ENCODE peak calls at places on chromosome X, in six cellular contexts. X is PC-3; L is lung; Y is neural progenitor cell; H is activated CD8-positive, alpha-beta T cell treated with anti-CD3 and anti-CD28 coated beads for 36 hours; J is sigmoid colon. E is an unnamed sample.
A peak's percentile ranks its signal among the peaks of the same experiment; 100 is the strongest.

GRCh38 chrX:22541926-22542325 is 269.2 kb downstream of the CBLL2 start:
- DNase-seq in X (peak; percentile 53), L (no peak), Y (no peak), H (no peak), J (no peak), E (no peak)

GRCh38 chrX:40253770-40254169 is 156.0 kb upstream of the BCOR start:
- DNase-seq in X (no peak), L (no peak), Y (no peak), H (no peak), J (no peak), E (no peak)

GRCh38 chrX:65508851-65509250 is 25.7 kb downstream of the LAS1L start:
- DNase-seq in X (no peak), L (no peak), Y (no peak), H (no peak), J (no peak), E (no peak)

GRCh38 chrX:14936561-14936960 is 63.3 kb downstream of the MOSPD2 start:
- DNase-seq in X (peak; percentile 69), L (no peak), Y (no peak), H (no peak), J (no peak), E (peak; percentile 65)

GRCh38 chrX:27381419-27381818 is 81.7 kb downstream of the PPP4R3C start:
- DNase-seq in X (no peak), L (no peak), Y (no peak), H (no peak), J (no peak), E (no peak)

GRCh38 chrX:136999021-136999420 is 34.8 kb downstream of the GPR101 start:
- DNase-seq in X (no peak), L (no peak), Y (no peak), H (no peak), J (no peak), E (no peak)

GRCh38 chrX:152845618-152846240 is 14.9 kb downstream of the NSDHL start:
- DNase-seq in X (no peak), L (no peak), Y (no peak), H (no peak), J (no peak), E (no peak)

GRCh38 chrX:40388441-40388840 is 192.3 kb upstream of the ATP6AP2 start:
- DNase-seq in X (peak; percentile 31), L (no peak), Y (no peak), H (no peak), J (no peak), E (no peak)

GRCh38 chrX:67353651-67354370 is 190.0 kb upstream of the AR start:
- DNase-seq in X (no peak), L (no peak), Y (no peak), H (no peak), J (no peak), E (no peak)

GRCh38 chrX:118756111-118756510 is 28.7 kb downstream of the IL13RA1 start:
- DNase-seq in X (no peak), L (no peak), Y (no peak), H (no peak), J (no peak), E (peak; percentile 37)

GRCh38 chrX:87710580-87710979 is 193.0 kb downstream of the KLHL4 start:
- DNase-seq in X (no peak), L (no peak), Y (no peak), H (no peak), J (no peak), E (no peak)

GRCh38 chrX:14673764-14674163 is 144.4 kb downstream of the GLRA2 start:
- DNase-seq in X (peak; percentile 96), L (no peak), Y (no peak), H (peak; percentile 19), J (no peak), E (peak; percentile 91)

GRCh38 chrX:136708348-136708747 is 60.4 kb downstream of the CD40LG start:
- DNase-seq in X (peak; percentile 38), L (no peak), Y (peak; percentile 4), H (no peak), J (no peak), E (peak; percentile 21)

GRCh38 chrX:7263961-7264360 is 116.0 kb upstream of the PUDP start:
- DNase-seq in X (peak; percentile 84), L (no peak), Y (no peak), H (no peak), J (no peak), E (peak; percentile 86)

GRCh38 chrX:106481341-106481740 is 130.4 kb upstream of the RADX start:
- DNase-seq in X (peak; percentile 83), L (peak; percentile 58), Y (peak; percentile 72), H (peak; percentile 16), J (no peak), E (peak; percentile 58)

GRCh38 chrX:74492720-74493201 is 71.5 kb downstream of the SLC16A2 start:
- DNase-seq in X (no peak), L (no peak), Y (peak; percentile 65), H (peak; percentile 43), J (no peak), E (no peak)

GRCh38 chrX:34810364-34810763 is 132.2 kb upstream of the FAM47B start:
- DNase-seq in X (peak; percentile 64), L (no peak), Y (no peak), H (no peak), J (no peak), E (peak; percentile 39)

GRCh38 chrX:131588995-131589394 is 45.1 kb downstream of the OR13H1 start:
- DNase-seq in X (no peak), L (no peak), Y (no peak), H (no peak), J (no peak), E (no peak)

GRCh38 chrX:53317365-53318069 is 36.1 kb upstream of the IQSEC2 start:
- DNase-seq in X (peak; percentile 54), L (peak; percentile 59), Y (peak; percentile 76), H (peak; percentile 76), J (peak; percentile 83), E (no peak)

GRCh38 chrX:68343551-68343950 is 89.7 kb downstream of the OPHN1 start:
- DNase-seq in X (peak; percentile 35), L (no peak), Y (no peak), H (no peak), J (no peak), E (peak; percentile 18)

GRCh38 chrX:83916525-83916924 is 55.6 kb downstream of the CYLC1 start:
- DNase-seq in X (peak; percentile 55), L (no peak), Y (peak; percentile 46), H (peak; percentile 0), J (no peak), E (peak; percentile 6)

GRCh38 chrX:154513662-154514204 is 2.3 kb downstream of the FAM3A start:
- DNase-seq in X (no peak), L (no peak), Y (no peak), H (no peak), J (no peak), E (no peak)

GRCh38 chrX:17547658-17548057 is 172.7 kb downstream of the NHS start:
- DNase-seq in X (peak; percentile 90), L (peak; percentile 44), Y (no peak), H (no peak), J (peak; percentile 78), E (peak; percentile 97)

GRCh38 chrX:109350621-109351020 is 131.3 kb downstream of the GUCY2F start:
- DNase-seq in X (no peak), L (no peak), Y (no peak), H (no peak), J (no peak), E (no peak)

GRCh38 chrX:152480269-152481212 is 29.4 kb upstream of the GABRA3 start:
- DNase-seq in X (no peak), L (no peak), Y (no peak), H (no peak), J (no peak), E (no peak)

DNA sequence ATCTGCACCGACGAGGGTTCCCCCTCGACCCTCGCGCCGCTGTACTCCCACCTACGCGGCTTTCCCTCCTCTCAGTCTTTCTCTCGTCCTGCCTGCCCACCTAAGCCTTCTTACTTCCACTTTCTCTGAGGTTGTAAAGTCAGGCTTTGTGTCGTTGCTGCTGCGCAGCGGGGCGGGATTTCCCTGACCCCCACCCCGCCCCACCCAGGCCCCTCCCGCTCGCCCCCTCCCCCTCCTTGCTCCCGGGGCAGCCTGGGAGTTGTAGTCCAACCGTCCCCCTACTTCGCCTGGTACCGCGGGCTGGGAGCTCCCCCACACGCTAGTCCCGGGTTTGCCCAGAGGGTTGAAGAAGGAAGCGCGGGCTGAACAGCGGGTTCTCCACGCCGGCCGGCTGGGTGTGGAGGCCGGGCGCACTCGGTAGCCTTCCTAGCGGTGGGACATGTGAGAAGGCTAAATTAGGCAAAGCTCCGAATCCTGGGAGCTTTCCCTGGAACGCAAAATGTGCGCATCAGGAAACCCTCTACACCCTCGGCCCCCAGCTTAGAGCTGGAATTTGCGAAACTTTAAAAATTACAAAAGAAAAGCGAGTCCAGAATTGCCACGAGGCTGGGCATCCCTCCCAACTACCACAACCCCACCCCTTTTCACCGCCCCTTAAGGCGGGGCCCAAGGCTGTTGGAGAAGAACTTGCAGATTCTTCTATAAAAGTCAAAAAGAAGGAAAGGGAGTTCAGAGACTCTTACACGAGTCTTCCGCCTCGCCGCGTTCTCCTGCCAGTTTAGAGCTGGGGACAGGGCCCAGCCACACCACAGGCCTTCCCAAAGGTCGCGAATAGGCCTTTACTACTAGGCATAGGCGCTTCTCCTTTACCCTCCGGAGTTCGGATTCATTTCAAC is at the start of gene ATP11C:
- DNase-seq in X (peak; percentile 80), L (peak; percentile 81), Y (peak; percentile 88), H (peak; percentile 86), J (peak; percentile 94), E (peak; percentile 57)
- TF ChIP-seq CTCF in X (no peak), L (no peak), Y (peak; percentile 7), H (no peak), J (no peak), E (peak; percentile 4)

GRCh38 chrX:129678176-129678880 is 23.6 kb upstream of the APLN start:
- DNase-seq in X (peak; percentile 81), L (peak; percentile 35), Y (peak; percentile 23), H (peak; percentile 59), J (peak; percentile 71), E (no peak)
- TF ChIP-seq CTCF in X (peak; percentile 53), L (peak; percentile 5), Y (peak; percentile 9), H (peak; percentile 29), J (no peak), E (peak; percentile 25)

GRCh38 chrX:124033821-124034220 is 72.3 kb downstream of the STAG2 start:
- DNase-seq in X (peak; percentile 68), L (no peak), Y (no peak), H (peak; percentile 5), J (no peak), E (peak; percentile 22)

GRCh38 chrX:124030520-124030919 is 69.0 kb downstream of the STAG2 start:
- DNase-seq in X (no peak), L (no peak), Y (no peak), H (no peak), J (no peak), E (peak; percentile 69)

DNA sequence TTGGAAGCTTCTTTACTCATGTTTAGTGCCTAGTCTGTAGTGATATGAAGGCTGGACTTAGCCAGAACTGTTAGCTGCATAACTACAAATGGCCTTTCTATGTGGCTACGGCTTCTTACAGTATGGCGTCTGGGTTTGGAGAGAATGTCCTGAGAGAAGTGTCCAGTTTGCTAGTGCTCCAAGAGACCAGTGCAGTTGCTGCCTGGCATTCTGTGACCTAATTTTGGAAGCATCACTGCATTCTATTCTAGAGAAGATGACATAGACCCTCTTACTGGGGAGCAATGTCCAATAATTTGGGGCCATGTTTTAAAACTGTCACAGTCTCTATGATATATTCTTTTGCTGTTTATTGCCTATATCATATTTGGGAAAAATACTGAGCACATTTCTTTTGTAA is 74.2 kb downstream of the STAG2 start:
- DNase-seq in X (no peak), L (no peak), Y (no peak), H (no peak), J (no peak), E (no peak)
- TF ChIP-seq CTCF in X (no peak), L (no peak), Y (no peak), H (no peak), J (no peak), E (no peak)

GRCh38 chrX:101460669-101461068 is 24.6 kb upstream of the ARMCX4 start:
- DNase-seq in X (no peak), L (no peak), Y (no peak), H (no peak), J (no peak), E (peak; percentile 5)

GRCh38 chrX:101462892-101463291 is 22.4 kb upstream of the ARMCX4 start:
- DNase-seq in X (peak; percentile 63), L (peak; percentile 35), Y (peak; percentile 3), H (no peak), J (no peak), E (peak; percentile 31)
- TF ChIP-seq CTCF in X (peak; percentile 56), L (no peak), Y (peak; percentile 26), H (no peak), J (no peak), E (peak; percentile 38)